ENCODE peak calls at places on chromosomes 3 and 15, in nine cellular contexts. One of them, this sample, is unnamed.
A peak's percentile ranks its signal among the peaks of the same experiment; 100 is the strongest.

GRCh38 chr3:188631291-188632010 is 477.5 kb downstream of the LPP start:
- DNase-seq in CD8-positive, alpha-beta T cell: no peak
- DNase-seq in stimulated activated CD8-positive, alpha-beta memory T cell treated with anti-CD3 and anti-CD28 coated beads, Interleukin-15, amount 100 ng/mL, for 4 hours: no peak
- DNase-seq in NCI-H2029: no peak
- DNase-seq in NAMALWA: no peak
- DNase-seq in RWPE1: no peak
- DNase-seq in hippocampal formation: no peak
- DNase-seq in hepatocyte: no peak
- DNase-seq in AG09319: peak; percentile 44
- DNase-seq in this sample: peak; percentile 41

GRCh38 chr3:27684302-27684701 is 37.8 kb downstream of the EOMES start:
- DNase-seq in CD8-positive, alpha-beta T cell: no peak
- DNase-seq in stimulated activated CD8-positive, alpha-beta memory T cell treated with anti-CD3 and anti-CD28 coated beads, Interleukin-15, amount 100 ng/mL, for 4 hours: no peak
- DNase-seq in NCI-H2029: no peak
- DNase-seq in NAMALWA: no peak
- DNase-seq in RWPE1: no peak
- DNase-seq in hippocampal formation: no peak
- DNase-seq in hepatocyte: no peak
- DNase-seq in AG09319: no peak
- DNase-seq in this sample: no peak

GRCh38 chr3:172751188-172751571 is 654 bp downstream of the ECT2 start:
- DNase-seq in CD8-positive, alpha-beta T cell: no peak
- DNase-seq in stimulated activated CD8-positive, alpha-beta memory T cell treated with anti-CD3 and anti-CD28 coated beads, Interleukin-15, amount 100 ng/mL, for 4 hours: no peak
- DNase-seq in NCI-H2029: peak; percentile 3
- DNase-seq in NAMALWA: peak; percentile 62
- DNase-seq in RWPE1: peak; percentile 30
- DNase-seq in hippocampal formation: no peak
- DNase-seq in hepatocyte: peak; percentile 15
- DNase-seq in AG09319: no peak
- DNase-seq in this sample: no peak

GRCh38 chr15:97087337-97087736 is 756.8 kb downstream of the NR2F2 start:
- DNase-seq in CD8-positive, alpha-beta T cell: no peak
- DNase-seq in stimulated activated CD8-positive, alpha-beta memory T cell treated with anti-CD3 and anti-CD28 coated beads, Interleukin-15, amount 100 ng/mL, for 4 hours: no peak
- DNase-seq in NCI-H2029: no peak
- DNase-seq in NAMALWA: no peak
- DNase-seq in RWPE1: no peak
- DNase-seq in hippocampal formation: no peak
- DNase-seq in hepatocyte: no peak
- DNase-seq in AG09319: no peak
- DNase-seq in this sample: no peak

GRCh38 chr3:33438871-33439270 is 1.3 kb downstream of the UBP1 start:
- DNase-seq in CD8-positive, alpha-beta T cell: no peak
- DNase-seq in stimulated activated CD8-positive, alpha-beta memory T cell treated with anti-CD3 and anti-CD28 coated beads, Interleukin-15, amount 100 ng/mL, for 4 hours: no peak
- DNase-seq in NCI-H2029: no peak
- DNase-seq in NAMALWA: peak; percentile 44
- DNase-seq in RWPE1: no peak
- DNase-seq in hippocampal formation: no peak
- DNase-seq in hepatocyte: no peak
- DNase-seq in AG09319: no peak
- DNase-seq in this sample: no peak

GRCh38 chr3:71372911-71373637 is 210.5 kb downstream of the FOXP1 start:
- DNase-seq in CD8-positive, alpha-beta T cell: no peak
- DNase-seq in stimulated activated CD8-positive, alpha-beta memory T cell treated with anti-CD3 and anti-CD28 coated beads, Interleukin-15, amount 100 ng/mL, for 4 hours: no peak
- DNase-seq in NCI-H2029: no peak
- DNase-seq in NAMALWA: no peak
- DNase-seq in RWPE1: no peak
- DNase-seq in hippocampal formation: no peak
- DNase-seq in hepatocyte: no peak
- DNase-seq in AG09319: no peak
- DNase-seq in this sample: no peak

GRCh38 chr3:117919611-117920010 is 1115.0 kb downstream of the IGSF11 start:
- DNase-seq in CD8-positive, alpha-beta T cell: no peak
- DNase-seq in stimulated activated CD8-positive, alpha-beta memory T cell treated with anti-CD3 and anti-CD28 coated beads, Interleukin-15, amount 100 ng/mL, for 4 hours: no peak
- DNase-seq in NCI-H2029: no peak
- DNase-seq in NAMALWA: no peak
- DNase-seq in RWPE1: no peak
- DNase-seq in hippocampal formation: no peak
- DNase-seq in hepatocyte: no peak
- DNase-seq in AG09319: no peak
- DNase-seq in this sample: no peak

GRCh38 chr15:25092661-25093060 is 137.9 kb downstream of the SNRPN start:
- DNase-seq in CD8-positive, alpha-beta T cell: no peak
- DNase-seq in stimulated activated CD8-positive, alpha-beta memory T cell treated with anti-CD3 and anti-CD28 coated beads, Interleukin-15, amount 100 ng/mL, for 4 hours: no peak
- DNase-seq in NCI-H2029: no peak
- DNase-seq in NAMALWA: no peak
- DNase-seq in RWPE1: no peak
- DNase-seq in hippocampal formation: no peak
- DNase-seq in hepatocyte: no peak
- DNase-seq in AG09319: no peak
- DNase-seq in this sample: no peak

GRCh38 chr15:99424978-99425665 is 140.7 kb upstream of the MEF2A start:
- DNase-seq in CD8-positive, alpha-beta T cell: peak; percentile 29
- DNase-seq in stimulated activated CD8-positive, alpha-beta memory T cell treated with anti-CD3 and anti-CD28 coated beads, Interleukin-15, amount 100 ng/mL, for 4 hours: peak; percentile 22
- DNase-seq in NCI-H2029: no peak
- DNase-seq in NAMALWA: no peak
- DNase-seq in RWPE1: peak; percentile 59
- DNase-seq in hippocampal formation: no peak
- DNase-seq in hepatocyte: peak; percentile 65
- DNase-seq in AG09319: peak; percentile 23
- DNase-seq in this sample: peak; percentile 69

GRCh38 chr3:12221663-12222062 is 63.0 kb upstream of the TIMP4 start:
- DNase-seq in CD8-positive, alpha-beta T cell: no peak
- DNase-seq in stimulated activated CD8-positive, alpha-beta memory T cell treated with anti-CD3 and anti-CD28 coated beads, Interleukin-15, amount 100 ng/mL, for 4 hours: no peak
- DNase-seq in NCI-H2029: no peak
- DNase-seq in NAMALWA: no peak
- DNase-seq in RWPE1: no peak
- DNase-seq in hippocampal formation: no peak
- DNase-seq in hepatocyte: peak; percentile 48
- DNase-seq in AG09319: no peak
- DNase-seq in this sample: no peak

GRCh38 chr3:196837819-196838420 is 29.8 kb upstream of the SENP5 start:
- DNase-seq in CD8-positive, alpha-beta T cell: peak; percentile 61
- DNase-seq in stimulated activated CD8-positive, alpha-beta memory T cell treated with anti-CD3 and anti-CD28 coated beads, Interleukin-15, amount 100 ng/mL, for 4 hours: peak; percentile 31
- DNase-seq in NCI-H2029: no peak
- DNase-seq in NAMALWA: peak; percentile 74
- DNase-seq in RWPE1: peak; percentile 52
- DNase-seq in hippocampal formation: no peak
- DNase-seq in hepatocyte: peak; percentile 58
- DNase-seq in AG09319: peak; percentile 30
- DNase-seq in this sample: peak; percentile 50

GRCh38 chr3:137121704-137122314 is 164.0 kb downstream of the IL20RB start:
- DNase-seq in CD8-positive, alpha-beta T cell: no peak
- DNase-seq in stimulated activated CD8-positive, alpha-beta memory T cell treated with anti-CD3 and anti-CD28 coated beads, Interleukin-15, amount 100 ng/mL, for 4 hours: no peak
- DNase-seq in NCI-H2029: peak; percentile 4
- DNase-seq in NAMALWA: peak; percentile 59
- DNase-seq in RWPE1: peak; percentile 18
- DNase-seq in hippocampal formation: peak; percentile 1
- DNase-seq in hepatocyte: peak; percentile 68
- DNase-seq in AG09319: no peak
- DNase-seq in this sample: no peak

GRCh38 chr3:167736264-167736787 is 805 bp downstream of the SERPINI1 start:
- DNase-seq in CD8-positive, alpha-beta T cell: no peak
- DNase-seq in stimulated activated CD8-positive, alpha-beta memory T cell treated with anti-CD3 and anti-CD28 coated beads, Interleukin-15, amount 100 ng/mL, for 4 hours: no peak
- DNase-seq in NCI-H2029: no peak
- DNase-seq in NAMALWA: peak; percentile 26
- DNase-seq in RWPE1: no peak
- DNase-seq in hippocampal formation: no peak
- DNase-seq in hepatocyte: no peak
- DNase-seq in AG09319: no peak
- DNase-seq in this sample: no peak

GRCh38 chr15:79923068-79923514 is 26.3 kb upstream of the MTHFS start:
- DNase-seq in CD8-positive, alpha-beta T cell: peak; percentile 50
- DNase-seq in stimulated activated CD8-positive, alpha-beta memory T cell treated with anti-CD3 and anti-CD28 coated beads, Interleukin-15, amount 100 ng/mL, for 4 hours: peak; percentile 60
- DNase-seq in NCI-H2029: peak; percentile 24
- DNase-seq in NAMALWA: peak; percentile 72
- DNase-seq in RWPE1: peak; percentile 75
- DNase-seq in hippocampal formation: peak; percentile 12
- DNase-seq in hepatocyte: peak; percentile 89
- DNase-seq in AG09319: no peak
- DNase-seq in this sample: peak; percentile 39

GRCh38 chr15:24857777-24858176 is 97.0 kb upstream of the SNRPN start:
- DNase-seq in CD8-positive, alpha-beta T cell: no peak
- DNase-seq in stimulated activated CD8-positive, alpha-beta memory T cell treated with anti-CD3 and anti-CD28 coated beads, Interleukin-15, amount 100 ng/mL, for 4 hours: no peak
- DNase-seq in NCI-H2029: no peak
- DNase-seq in NAMALWA: no peak
- DNase-seq in RWPE1: no peak
- DNase-seq in hippocampal formation: no peak
- DNase-seq in hepatocyte: peak; percentile 42
- DNase-seq in AG09319: no peak
- DNase-seq in this sample: no peak

GRCh38 chr3:178443634-178444033 is 92.6 kb upstream of the KCNMB2 start:
- DNase-seq in CD8-positive, alpha-beta T cell: no peak
- DNase-seq in stimulated activated CD8-positive, alpha-beta memory T cell treated with anti-CD3 and anti-CD28 coated beads, Interleukin-15, amount 100 ng/mL, for 4 hours: no peak
- DNase-seq in NCI-H2029: no peak
- DNase-seq in NAMALWA: peak; percentile 22
- DNase-seq in RWPE1: no peak
- DNase-seq in hippocampal formation: peak; percentile 10
- DNase-seq in hepatocyte: no peak
- DNase-seq in AG09319: no peak
- DNase-seq in this sample: no peak

GRCh38 chr3:65400893-65401292 is 637.8 kb downstream of the MAGI1 start:
- DNase-seq in CD8-positive, alpha-beta T cell: no peak
- DNase-seq in stimulated activated CD8-positive, alpha-beta memory T cell treated with anti-CD3 and anti-CD28 coated beads, Interleukin-15, amount 100 ng/mL, for 4 hours: no peak
- DNase-seq in NCI-H2029: no peak
- DNase-seq in NAMALWA: no peak
- DNase-seq in RWPE1: no peak
- DNase-seq in hippocampal formation: no peak
- DNase-seq in hepatocyte: no peak
- DNase-seq in AG09319: no peak
- DNase-seq in this sample: no peak

GRCh38 chr3:32842987-32843386 is 25.2 kb downstream of the TRIM71 start:
- DNase-seq in CD8-positive, alpha-beta T cell: no peak
- DNase-seq in stimulated activated CD8-positive, alpha-beta memory T cell treated with anti-CD3 and anti-CD28 coated beads, Interleukin-15, amount 100 ng/mL, for 4 hours: no peak
- DNase-seq in NCI-H2029: no peak
- DNase-seq in NAMALWA: no peak
- DNase-seq in RWPE1: no peak
- DNase-seq in hippocampal formation: no peak
- DNase-seq in hepatocyte: no peak
- DNase-seq in AG09319: no peak
- DNase-seq in this sample: no peak

GRCh38 chr3:72143322-72143721 is 358.4 kb upstream of the PROK2 start:
- DNase-seq in CD8-positive, alpha-beta T cell: no peak
- DNase-seq in stimulated activated CD8-positive, alpha-beta memory T cell treated with anti-CD3 and anti-CD28 coated beads, Interleukin-15, amount 100 ng/mL, for 4 hours: no peak
- DNase-seq in NCI-H2029: no peak
- DNase-seq in NAMALWA: no peak
- DNase-seq in RWPE1: no peak
- DNase-seq in hippocampal formation: no peak
- DNase-seq in hepatocyte: no peak
- DNase-seq in AG09319: no peak
- DNase-seq in this sample: no peak

GRCh38 chr3:42979044-42979962 is at the start of gene GASK1A:
- DNase-seq in CD8-positive, alpha-beta T cell: no peak
- DNase-seq in stimulated activated CD8-positive, alpha-beta memory T cell treated with anti-CD3 and anti-CD28 coated beads, Interleukin-15, amount 100 ng/mL, for 4 hours: no peak
- DNase-seq in NCI-H2029: peak; percentile 10
- DNase-seq in NAMALWA: no peak
- DNase-seq in RWPE1: peak; percentile 16
- DNase-seq in hippocampal formation: no peak
- DNase-seq in hepatocyte: peak; percentile 58
- DNase-seq in AG09319: no peak
- DNase-seq in this sample: no peak

GRCh38 chr3:157204431-157204830 is 44.5 kb upstream of the CCNL1 start:
- DNase-seq in CD8-positive, alpha-beta T cell: no peak
- DNase-seq in stimulated activated CD8-positive, alpha-beta memory T cell treated with anti-CD3 and anti-CD28 coated beads, Interleukin-15, amount 100 ng/mL, for 4 hours: no peak
- DNase-seq in NCI-H2029: no peak
- DNase-seq in NAMALWA: peak; percentile 62
- DNase-seq in RWPE1: no peak
- DNase-seq in hippocampal formation: peak; percentile 64
- DNase-seq in hepatocyte: peak; percentile 40
- DNase-seq in AG09319: peak; percentile 52
- DNase-seq in this sample: no peak

GRCh38 chr3:39205131-39205530 is 12.7 kb upstream of the XIRP1 start:
- DNase-seq in CD8-positive, alpha-beta T cell: no peak
- DNase-seq in stimulated activated CD8-positive, alpha-beta memory T cell treated with anti-CD3 and anti-CD28 coated beads, Interleukin-15, amount 100 ng/mL, for 4 hours: no peak
- DNase-seq in NCI-H2029: no peak
- DNase-seq in NAMALWA: no peak
- DNase-seq in RWPE1: no peak
- DNase-seq in hippocampal formation: no peak
- DNase-seq in hepatocyte: no peak
- DNase-seq in AG09319: no peak
- DNase-seq in this sample: no peak

GRCh38 chr15:57697588-57697987 is 8.9 kb upstream of the POLR2M start:
- DNase-seq in CD8-positive, alpha-beta T cell: no peak
- DNase-seq in stimulated activated CD8-positive, alpha-beta memory T cell treated with anti-CD3 and anti-CD28 coated beads, Interleukin-15, amount 100 ng/mL, for 4 hours: no peak
- DNase-seq in NCI-H2029: no peak
- DNase-seq in NAMALWA: no peak
- DNase-seq in RWPE1: no peak
- DNase-seq in hippocampal formation: no peak
- DNase-seq in hepatocyte: no peak
- DNase-seq in AG09319: no peak
- DNase-seq in this sample: no peak

GRCh38 chr15:69718916-69719315 is 266.3 kb downstream of the RPLP1 start:
- DNase-seq in CD8-positive, alpha-beta T cell: peak; percentile 8
- DNase-seq in stimulated activated CD8-positive, alpha-beta memory T cell treated with anti-CD3 and anti-CD28 coated beads, Interleukin-15, amount 100 ng/mL, for 4 hours: no peak
- DNase-seq in NCI-H2029: no peak
- DNase-seq in NAMALWA: peak; percentile 25
- DNase-seq in RWPE1: no peak
- DNase-seq in hippocampal formation: peak; percentile 14
- DNase-seq in hepatocyte: no peak
- DNase-seq in AG09319: no peak
- DNase-seq in this sample: no peak

GRCh38 chr15:31069360-31070000 is 32.0 kb downstream of the TRPM1 start:
- DNase-seq in CD8-positive, alpha-beta T cell: no peak
- DNase-seq in stimulated activated CD8-positive, alpha-beta memory T cell treated with anti-CD3 and anti-CD28 coated beads, Interleukin-15, amount 100 ng/mL, for 4 hours: no peak
- DNase-seq in NCI-H2029: no peak
- DNase-seq in NAMALWA: no peak
- DNase-seq in RWPE1: no peak
- DNase-seq in hippocampal formation: no peak
- DNase-seq in hepatocyte: no peak
- DNase-seq in AG09319: no peak
- DNase-seq in this sample: no peak